ENCODE peak calls at places on chromosomes 4 and X, in five cellular contexts. E is neural crest cell, Z is thyroid gland, K is prostate gland, M is H1. O is an unnamed sample.

GRCh38 chr4:185872747-185873380 is 60.9 kb upstream of the SORBS2 start:
- DNase-seq in E (no peak), Z (no peak), K (no peak), M (no peak), O (no peak)

GRCh38 chrX:19064175-19064574 is 58.1 kb downstream of the ADGRG2 start:
- DNase-seq in E (no peak), Z (no peak), K (no peak), M (no peak), O (no peak)

GRCh38 chr4:86496094-86497060 is 97.7 kb upstream of the PTPN13 start:
- DNase-seq in E (peak), Z (peak), K (peak), M (no peak), O (no peak)

GRCh38 chr4:187470061-187470460 is 525.5 kb upstream of the ZFP42 start:
- DNase-seq in E (no peak), Z (no peak), K (no peak), M (no peak), O (no peak)

GRCh38 chr4:84814100-84814750 is 152.3 kb downstream of the WDFY3 start:
- DNase-seq in E (no peak), Z (no peak), K (no peak), M (no peak), O (peak)

GRCh38 chr4:126899382-126899801 is 733.4 kb upstream of the INTU start:
- DNase-seq in E (no peak), Z (peak), K (no peak), M (no peak), O (peak)

GRCh38 chr4:8637456-8637984 is 45.0 kb downstream of the CPZ start:
- DNase-seq in E (no peak), Z (no peak), K (no peak), M (no peak), O (no peak)

GRCh38 chr4:87270144-87270543 is 49.7 kb upstream of the KLHL8 start:
- DNase-seq in E (peak), Z (no peak), K (peak), M (peak), O (no peak)

GRCh38 chr4:26713563-26714145 is 129.8 kb downstream of the TBC1D19 start:
- DNase-seq in E (no peak), Z (no peak), K (no peak), M (no peak), O (no peak)

GRCh38 chr4:98663226-98664006 is 5.0 kb upstream of the TSPAN5 start:
- DNase-seq in E (no peak), Z (no peak), K (no peak), M (no peak), O (no peak)

GRCh38 chr4:98662619-98663225 is 4.3 kb upstream of the TSPAN5 start:
- DNase-seq in E (no peak), Z (peak), K (peak), M (no peak), O (no peak)

GRCh38 chr4:181792641-181793612 is 450.3 kb upstream of the TENM3 start:
- DNase-seq in E (no peak), Z (peak), K (no peak), M (no peak), O (no peak)

GRCh38 chr4:101211146-101211553 is 136.2 kb downstream of the PPP3CA start:
- DNase-seq in E (no peak), Z (no peak), K (no peak), M (no peak), O (no peak)

GRCh38 chr4:77449162-77449561 is 156.5 kb upstream of the CXCL13 start:
- DNase-seq in E (no peak), Z (no peak), K (no peak), M (no peak), O (no peak)

GRCh38 chr4:61064636-61065035 is 135.5 kb upstream of the ADGRL3 start:
- DNase-seq in E (no peak), Z (no peak), K (no peak), M (no peak), O (no peak)

GRCh38 chr4:155552180-155552579 is 114.5 kb upstream of the GUCY1A1 start:
- DNase-seq in E (no peak), Z (no peak), K (no peak), M (no peak), O (no peak)

GRCh38 chr4:155248002-155248896 is 39.8 kb downstream of the NPY2R start:
- DNase-seq in E (no peak), Z (no peak), K (no peak), M (peak), O (no peak)

GRCh38 chr4:158193171-158193749 is 17.0 kb upstream of the TMEM144 start:
- DNase-seq in E (no peak), Z (no peak), K (no peak), M (no peak), O (no peak)

GRCh38 chr4:3582091-3582475 is 49.9 kb upstream of the LRPAP1 start:
- DNase-seq in E (no peak), Z (no peak), K (no peak), M (no peak), O (no peak)

GRCh38 chr4:28357985-28358384 is 1497.3 kb downstream of the STIM2 start:
- DNase-seq in E (no peak), Z (no peak), K (no peak), M (no peak), O (no peak)

GRCh38 chr4:86014599-86014998 is 345.3 kb downstream of the MAPK10 start:
- DNase-seq in E (no peak), Z (no peak), K (no peak), M (no peak), O (no peak)

GRCh38 chrX:110108381-110108796 is 105.5 kb downstream of the TMEM164 start:
- DNase-seq in E (no peak), Z (peak), K (no peak), M (no peak), O (no peak)

GRCh38 chr4:4852591-4853362 is 6.7 kb upstream of the MSX1 start:
- DNase-seq in E (peak), Z (no peak), K (no peak), M (no peak), O (no peak)

GRCh38 chr4:185796176-185796575 is 15.8 kb downstream of the SORBS2 start:
- DNase-seq in E (no peak), Z (no peak), K (no peak), M (no peak), O (no peak)

GRCh38 chrX:109735241-109735744 is 2.2 kb upstream of the ACSL4 start:
- DNase-seq in E (no peak), Z (no peak), K (no peak), M (no peak), O (no peak)

GRCh38 chr4:164109517-164109916 is 615.0 kb downstream of the TMA16 start:
- DNase-seq in E (no peak), Z (no peak), K (no peak), M (no peak), O (no peak)

GRCh38 chr4:138724530-138724929 is 291.1 kb upstream of the NOCT start:
- DNase-seq in E (no peak), Z (no peak), K (no peak), M (peak), O (no peak)

GRCh38 chrX:25300994-25301393 is 285.2 kb upstream of the ARX start:
- DNase-seq in E (no peak), Z (no peak), K (no peak), M (no peak), O (no peak)

GRCh38 chr4:2255501-2256155 is 6.3 kb downstream of the MXD4 start:
- DNase-seq in E (no peak), Z (peak), K (peak), M (no peak), O (no peak)

GRCh38 chr4:157265281-157265680 is 44.8 kb downstream of the GRIA2 start:
- DNase-seq in E (no peak), Z (no peak), K (no peak), M (no peak), O (no peak)

GRCh38 chrX:126164689-126165400 is 1.2 kb downstream of the DCAF12L2 start:
- DNase-seq in E (no peak), Z (no peak), K (no peak), M (no peak), O (no peak)

GRCh38 chrX:281166-281999 is at the start of gene PLCXD1:
- DNase-seq in E (peak), Z (peak), K (no peak), M (peak), O (no peak)

GRCh38 chrX:70979136-70979762 is 48.4 kb upstream of the SLC7A3 start:
- DNase-seq in E (no peak), Z (no peak), K (no peak), M (no peak), O (no peak)

GRCh38 chr4:111045992-111046391 is 423.1 kb upstream of the PITX2 start:
- DNase-seq in E (no peak), Z (no peak), K (no peak), M (no peak), O (no peak)
- TF ChIP-seq CTCF in E (peak), Z (no peak), K (no peak), M (peak), O (no peak)

GRCh38 chr4:52861879-52862604 is at the start of gene RASL11B:
- DNase-seq in E (peak), Z (peak), K (peak), M (no peak), O (peak)
- TF ChIP-seq CTCF in E (peak), Z (no peak), K (peak), M (peak), O (no peak)

DNA sequence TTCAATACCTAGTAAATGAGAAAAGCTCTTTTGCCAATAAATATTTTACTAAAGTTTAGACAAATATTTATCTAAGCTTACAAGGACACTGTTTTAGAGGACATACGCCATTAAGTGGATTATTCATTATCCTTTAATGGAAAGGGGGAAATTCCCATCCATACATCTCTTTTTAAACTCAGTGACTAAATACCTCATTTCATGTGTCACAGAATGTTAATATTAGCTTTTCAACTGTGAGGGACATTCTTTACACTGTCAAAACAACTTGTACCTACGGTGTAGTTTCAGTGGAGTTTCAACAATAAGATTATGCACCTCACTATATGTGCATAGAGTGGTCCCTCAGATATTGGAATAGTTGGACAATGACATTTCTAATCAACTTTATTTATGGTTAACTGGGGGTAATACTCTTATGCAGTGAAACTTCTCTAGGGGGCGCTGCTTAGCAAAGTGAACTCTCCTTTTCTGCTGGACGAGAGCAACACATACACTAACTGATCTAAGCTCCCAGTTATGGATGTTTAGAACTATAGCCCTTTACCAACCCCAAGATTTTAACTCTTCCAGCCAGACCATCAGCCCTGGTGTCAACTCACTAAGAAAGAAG is 9.7 kb downstream of the HS6ST2 start:
- DNase-seq in E (peak), Z (no peak), K (no peak), M (no peak), O (no peak)
- TF ChIP-seq CTCF in E (peak), Z (no peak), K (no peak), M (peak), O (no peak)

DNA sequence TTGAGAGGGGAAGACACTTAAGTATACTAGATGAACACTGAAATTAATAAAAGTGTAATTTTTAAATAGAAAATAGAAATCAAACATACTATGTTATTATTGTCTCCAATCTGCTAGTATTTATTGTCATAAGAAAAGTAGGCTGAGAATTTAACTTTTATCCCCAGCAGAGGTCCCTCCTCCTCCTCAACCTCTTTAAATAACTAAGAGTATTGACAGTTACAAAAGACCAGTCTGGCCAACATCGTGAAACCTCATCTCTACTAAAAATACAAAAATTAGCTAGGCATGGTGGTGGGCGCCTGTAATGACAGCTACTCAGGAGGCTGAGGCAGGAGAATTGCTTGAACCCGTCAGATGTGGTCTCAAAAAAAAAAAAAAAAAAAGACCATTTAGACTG is 4.1 kb downstream of the SLC30A9 start:
- DNase-seq in E (no peak), Z (no peak), K (no peak), M (no peak), O (no peak)
- TF ChIP-seq CTCF in E (no peak), Z (no peak), K (no peak), M (no peak), O (no peak)

GRCh38 chr4:180550106-180550505 is 1693.1 kb upstream of the TENM3 start:
- DNase-seq in E (no peak), Z (no peak), K (no peak), M (no peak), O (no peak)
- TF ChIP-seq CTCF in E (no peak), Z (no peak), K (no peak), M (peak), O (no peak)

DNA sequence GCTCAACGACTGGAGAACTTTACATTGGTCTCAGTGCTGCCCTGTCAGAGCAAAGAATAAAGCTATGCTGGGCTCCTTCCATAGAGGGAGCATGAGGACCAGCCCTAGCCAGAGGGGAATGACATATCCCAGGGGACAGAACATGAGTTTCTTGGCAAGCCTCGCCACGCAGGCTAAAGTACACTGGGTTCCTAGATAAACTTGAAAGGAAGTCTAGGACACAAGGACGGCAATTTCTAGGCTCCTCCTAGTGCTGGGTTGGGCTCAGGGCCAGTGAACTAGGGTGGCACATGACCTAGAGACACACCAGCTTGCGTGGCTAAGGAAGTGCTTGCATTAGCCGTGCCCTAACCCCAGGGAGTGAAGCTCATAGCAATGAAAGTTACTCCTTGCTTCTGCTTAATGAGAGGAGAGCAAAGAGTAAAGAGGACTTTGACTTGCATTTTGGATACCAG is 141.0 kb downstream of the MAB21L2 start:
- DNase-seq in E (no peak), Z (peak), K (peak), M (no peak), O (no peak)
- TF ChIP-seq CTCF in E (no peak), Z (peak), K (no peak), M (no peak), O (no peak)